ENCODE peak calls at places on chromosomes 4 and X, in nine cellular contexts. H, X, P, E, Z, K, G, Q and I are unnamed samples.

GRCh38 chr4:114057746-114058145 is 78.3 kb upstream of the ARSJ start:
- ATAC-seq in H (no peak), X (no peak), P (no peak), E (no peak), Z (no peak), K (no peak), G (no peak), Q (no peak), I (no peak)

GRCh38 chr4:111652206-111652605 is 493.0 kb upstream of the FAM241A start:
- ATAC-seq in H (no peak), X (no peak), P (no peak), E (no peak), Z (no peak), K (no peak), G (no peak), Q (no peak), I (no peak)

GRCh38 chr4:168604496-168605373 is 107.9 kb downstream of the PALLD start:
- ATAC-seq in H (no peak), X (peak; percentile 66), P (no peak), E (peak; percentile 92), Z (no peak), K (peak; percentile 87), G (no peak), Q (peak; percentile 95), I (peak; percentile 96)

GRCh38 chr4:4417886-4418285 is 31.0 kb downstream of the NSG1 start:
- ATAC-seq in H (no peak), X (no peak), P (peak; percentile 26), E (peak; percentile 38), Z (no peak), K (no peak), G (peak; percentile 62), Q (no peak), I (no peak)

GRCh38 chr4:23966720-23967119 is 76.9 kb upstream of the PPARGC1A start:
- ATAC-seq in H (peak; percentile 54), X (no peak), P (no peak), E (no peak), Z (no peak), K (no peak), G (no peak), Q (no peak), I (no peak)

GRCh38 chr4:19010766-19011165 is 989.2 kb upstream of the LCORL start:
- ATAC-seq in H (no peak), X (no peak), P (no peak), E (no peak), Z (no peak), K (no peak), G (no peak), Q (peak; percentile 49), I (no peak)

GRCh38 chr4:81519428-81519775 is 47.7 kb upstream of the RASGEF1B start:
- ATAC-seq in H (no peak), X (no peak), P (no peak), E (no peak), Z (no peak), K (no peak), G (no peak), Q (no peak), I (no peak)

GRCh38 chrX:70498129-70498528 is 53.5 kb downstream of the DLG3 start:
- ATAC-seq in H (no peak), X (no peak), P (no peak), E (no peak), Z (no peak), K (no peak), G (no peak), Q (no peak), I (no peak)

GRCh38 chr4:2743518-2744445 is 12.4 kb downstream of the TNIP2 start:
- ATAC-seq in H (no peak), X (no peak), P (no peak), E (no peak), Z (no peak), K (no peak), G (no peak), Q (no peak), I (no peak)

GRCh38 chr4:106080376-106080775 is 185.1 kb downstream of the NPNT start:
- ATAC-seq in H (no peak), X (no peak), P (no peak), E (no peak), Z (no peak), K (no peak), G (no peak), Q (no peak), I (no peak)

GRCh38 chr4:185470503-185471195 is 884 bp downstream of the CCDC110 start:
- ATAC-seq in H (peak; percentile 19), X (peak; percentile 46), P (peak; percentile 23), E (peak; percentile 4), Z (peak; percentile 5), K (no peak), G (peak; percentile 28), Q (peak; percentile 68), I (peak; percentile 17)

GRCh38 chr4:39825741-39826231 is 127.8 kb downstream of the UBE2K start:
- ATAC-seq in H (no peak), X (no peak), P (no peak), E (peak; percentile 64), Z (no peak), K (no peak), G (no peak), Q (no peak), I (no peak)

GRCh38 chr4:11746734-11747133 is 318.0 kb upstream of the HS3ST1 start:
- ATAC-seq in H (no peak), X (no peak), P (no peak), E (peak; percentile 55), Z (no peak), K (no peak), G (no peak), Q (no peak), I (no peak)

GRCh38 chr4:184807797-184808718 is 17.7 kb downstream of the ACSL1 start:
- ATAC-seq in H (peak; percentile 78), X (peak; percentile 14), P (no peak), E (no peak), Z (no peak), K (no peak), G (no peak), Q (no peak), I (no peak)

GRCh38 chr4:25779021-25779420 is 83.8 kb downstream of the SEL1L3 start:
- ATAC-seq in H (no peak), X (no peak), P (no peak), E (no peak), Z (no peak), K (no peak), G (no peak), Q (no peak), I (no peak)

GRCh38 chr4:156677136-156677535 is 294.5 kb downstream of the PDGFC start:
- ATAC-seq in H (peak; percentile 88), X (no peak), P (no peak), E (peak; percentile 31), Z (no peak), K (no peak), G (no peak), Q (peak; percentile 51), I (no peak)

GRCh38 chr4:107402291-107402690 is 317.7 kb downstream of the PAPSS1 start:
- ATAC-seq in H (no peak), X (no peak), P (no peak), E (no peak), Z (no peak), K (no peak), G (no peak), Q (no peak), I (no peak)

GRCh38 chr4:79298027-79298426 is 27.8 kb downstream of the NAA11 start:
- ATAC-seq in H (peak; percentile 65), X (no peak), P (no peak), E (no peak), Z (no peak), K (no peak), G (no peak), Q (no peak), I (no peak)

GRCh38 chr4:37439809-37440518 is 195.4 kb downstream of the NWD2 start:
- ATAC-seq in H (peak; percentile 75), X (no peak), P (no peak), E (no peak), Z (no peak), K (no peak), G (no peak), Q (no peak), I (no peak)

GRCh38 chr4:174154455-174154854 is 129.0 kb downstream of the FBXO8 start:
- ATAC-seq in H (peak; percentile 57), X (no peak), P (no peak), E (peak; percentile 84), Z (no peak), K (peak; percentile 60), G (no peak), Q (peak; percentile 76), I (peak; percentile 67)

GRCh38 chr4:40314951-40315350 is 20.2 kb upstream of the CHRNA9 start:
- ATAC-seq in H (no peak), X (no peak), P (no peak), E (no peak), Z (no peak), K (no peak), G (no peak), Q (no peak), I (no peak)

GRCh38 chr4:88734403-88734949 is 36.8 kb upstream of the NAP1L5 start:
- ATAC-seq in H (no peak), X (peak; percentile 10), P (no peak), E (peak; percentile 9), Z (no peak), K (no peak), G (no peak), Q (peak; percentile 6), I (no peak)

GRCh38 chrX:110002300-110003166 is at the start of gene TMEM164:
- ATAC-seq in H (peak; percentile 83), X (peak; percentile 94), P (peak; percentile 78), E (peak; percentile 96), Z (peak; percentile 80), K (peak; percentile 97), G (peak; percentile 85), Q (peak; percentile 92), I (peak; percentile 94)

GRCh38 chr4:40377462-40378385 is 42.6 kb downstream of the CHRNA9 start:
- ATAC-seq in H (peak; percentile 27), X (no peak), P (no peak), E (no peak), Z (no peak), K (no peak), G (no peak), Q (no peak), I (no peak)